ENCODE peak calls at places on chromosomes 12 and 14, in four cellular contexts. P is cardiac fibroblast, Q is COR-L47, G is kidney glomerular epithelial cell. E is an unnamed sample.
A peak's percentile ranks its signal among the peaks of the same experiment; 100 is the strongest.

GRCh38 chr14:94971750-94972149 is 185.6 kb downstream of the DICER1 start:
- DNase-seq in P (peak; percentile 26), Q (no peak), G (no peak), E (no peak)

GRCh38 chr12:68180792-68181744 is 21.5 kb upstream of the IFNG start:
- DNase-seq in P (peak; percentile 2), Q (peak; percentile 20), G (no peak), E (peak; percentile 16)

GRCh38 chr14:38290601-38291190 is 34.8 kb upstream of the CLEC14A start:
- DNase-seq in P (peak; percentile 96), Q (no peak), G (peak; percentile 65), E (peak; percentile 74)

GRCh38 chr12:53097207-53097563 is 282 bp upstream of the IGFBP6 start:
- DNase-seq in P (peak; percentile 55), Q (no peak), G (no peak), E (peak; percentile 29)

GRCh38 chr14:64584185-64584584 is 34.4 kb downstream of the PPP1R36 start:
- DNase-seq in P (no peak), Q (no peak), G (no peak), E (no peak)

GRCh38 chr14:84225243-84225642 is 1304.7 kb upstream of the FLRT2 start:
- DNase-seq in P (peak; percentile 82), Q (no peak), G (no peak), E (no peak)

GRCh38 chr12:45284096-45284901 is 68.4 kb downstream of the ANO6 start:
- DNase-seq in P (peak; percentile 70), Q (peak; percentile 23), G (peak; percentile 80), E (peak; percentile 10)

GRCh38 chr14:69671365-69672050 is 60.1 kb downstream of the SUSD6 start:
- DNase-seq in P (no peak), Q (no peak), G (no peak), E (no peak)

GRCh38 chr12:69570545-69571399 is 14.5 kb upstream of the CCT2 start:
- DNase-seq in P (peak; percentile 82), Q (peak; percentile 69), G (peak; percentile 66), E (peak; percentile 53)

GRCh38 chr12:44381341-44381740 is 494.8 kb downstream of the NELL2 start:
- DNase-seq in P (no peak), Q (no peak), G (no peak), E (no peak)

GRCh38 chr14:91354221-91354916 is 63.3 kb downstream of the CCDC88C start:
- DNase-seq in P (peak; percentile 50), Q (no peak), G (no peak), E (no peak)

GRCh38 chr14:33839193-33840076 is 111.4 kb downstream of the EGLN3 start:
- DNase-seq in P (peak; percentile 67), Q (peak; percentile 67), G (peak; percentile 52), E (peak; percentile 53)

E was measured in H4.